ENCODE peak calls at places on chromosomes 4 and X, in four cellular contexts. One of them, this sample, is unnamed.
A peak's percentile ranks its signal among the peaks of the same experiment; 100 is the strongest.

GRCh38 chr4:15006416-15007024 is 4.2 kb downstream of the CPEB2 start:
- DNase-seq in heart left ventricle: no peak
- DNase-seq in NAMALWA: peak; percentile 57
- DNase-seq in kidney tubule cell: peak; percentile 20
- DNase-seq in this sample: peak; percentile 21

GRCh38 chr4:153962311-153963039 is 173.6 kb upstream of the SFRP2 start:
- DNase-seq in heart left ventricle: no peak
- DNase-seq in NAMALWA: no peak
- DNase-seq in kidney tubule cell: peak; percentile 70
- DNase-seq in this sample: peak; percentile 2

GRCh38 chr4:104592894-104593470 is 98.3 kb upstream of the CXXC4 start:
- DNase-seq in heart left ventricle: no peak
- DNase-seq in NAMALWA: no peak
- DNase-seq in kidney tubule cell: no peak
- DNase-seq in this sample: no peak

GRCh38 chr4:25938251-25939186 is 24.5 kb downstream of the SMIM20 start:
- DNase-seq in heart left ventricle: peak; percentile 57
- DNase-seq in NAMALWA: no peak
- DNase-seq in kidney tubule cell: peak; percentile 83
- DNase-seq in this sample: peak; percentile 46

GRCh38 chr4:104967034-104967401 is 179.7 kb upstream of the TET2 start:
- DNase-seq in heart left ventricle: no peak
- DNase-seq in NAMALWA: no peak
- DNase-seq in kidney tubule cell: peak; percentile 22
- DNase-seq in this sample: no peak

GRCh38 chr4:114318309-114318708 is 280.3 kb upstream of the UGT8 start:
- DNase-seq in heart left ventricle: no peak
- DNase-seq in NAMALWA: no peak
- DNase-seq in kidney tubule cell: no peak
- DNase-seq in this sample: no peak

GRCh38 chrX:123513585-123514278 is 219.1 kb downstream of the THOC2 start:
- DNase-seq in heart left ventricle: no peak
- DNase-seq in NAMALWA: no peak
- DNase-seq in kidney tubule cell: no peak
- DNase-seq in this sample: no peak

GRCh38 chrX:102345916-102346315 is 93.9 kb downstream of the NXF2B start:
- DNase-seq in heart left ventricle: peak; percentile 31
- DNase-seq in NAMALWA: peak; percentile 56
- DNase-seq in kidney tubule cell: peak; percentile 48
- DNase-seq in this sample: peak; percentile 12

GRCh38 chrX:68718443-68718820 is 71.0 kb downstream of the STARD8 start:
- DNase-seq in heart left ventricle: no peak
- DNase-seq in NAMALWA: no peak
- DNase-seq in kidney tubule cell: no peak
- DNase-seq in this sample: no peak

GRCh38 chr4:147829401-147830101 is 97.7 kb downstream of the ARHGAP10 start:
- DNase-seq in heart left ventricle: peak; percentile 82
- DNase-seq in NAMALWA: no peak
- DNase-seq in kidney tubule cell: no peak
- DNase-seq in this sample: no peak

GRCh38 chrX:19245711-19246269 is 97.9 kb upstream of the PDHA1 start:
- DNase-seq in heart left ventricle: no peak
- DNase-seq in NAMALWA: no peak
- DNase-seq in kidney tubule cell: no peak
- DNase-seq in this sample: no peak

GRCh38 chr4:3074078-3074845 is at the start of the genes HTT and HTT-AS:
- DNase-seq in heart left ventricle: peak; percentile 98
- DNase-seq in NAMALWA: peak; percentile 95
- DNase-seq in kidney tubule cell: peak; percentile 95
- DNase-seq in this sample: peak; percentile 89

GRCh38 chr4:89509708-89510269 is 202.2 kb upstream of the GPRIN3 start:
- DNase-seq in heart left ventricle: no peak
- DNase-seq in NAMALWA: no peak
- DNase-seq in kidney tubule cell: no peak
- DNase-seq in this sample: peak; percentile 2

GRCh38 chrX:53312946-53313745 is 31.8 kb upstream of the IQSEC2 start:
- DNase-seq in heart left ventricle: no peak
- DNase-seq in NAMALWA: peak; percentile 69
- DNase-seq in kidney tubule cell: peak; percentile 61
- DNase-seq in this sample: peak; percentile 42

GRCh38 chrX:132219343-132219768 is at the start of gene RAP2C:
- DNase-seq in heart left ventricle: peak; percentile 81
- DNase-seq in NAMALWA: peak; percentile 82
- DNase-seq in kidney tubule cell: peak; percentile 75
- DNase-seq in this sample: peak; percentile 64

GRCh38 chr4:123350191-123350544 is 46.4 kb upstream of the SPRY1 start:
- DNase-seq in heart left ventricle: no peak
- DNase-seq in NAMALWA: peak; percentile 13
- DNase-seq in kidney tubule cell: peak; percentile 54
- DNase-seq in this sample: peak; percentile 22

GRCh38 chrX:129957241-129958099 is 25.0 kb upstream of the BCORL1 start:
- DNase-seq in heart left ventricle: peak; percentile 80
- DNase-seq in NAMALWA: peak; percentile 70
- DNase-seq in kidney tubule cell: peak; percentile 56
- DNase-seq in this sample: no peak

GRCh38 chr4:17736484-17736883 is 44.9 kb downstream of the FAM184B start:
- DNase-seq in heart left ventricle: no peak
- DNase-seq in NAMALWA: no peak
- DNase-seq in kidney tubule cell: no peak
- DNase-seq in this sample: no peak

GRCh38 chr4:26288308-26288982 is 32.4 kb upstream of the RBPJ start:
- DNase-seq in heart left ventricle: peak; percentile 32
- DNase-seq in NAMALWA: peak; percentile 26
- DNase-seq in kidney tubule cell: peak; percentile 75
- DNase-seq in this sample: peak; percentile 48

GRCh38 chr4:2259036-2259540 is 2.8 kb downstream of the MXD4 start:
- DNase-seq in heart left ventricle: no peak
- DNase-seq in NAMALWA: no peak
- DNase-seq in kidney tubule cell: no peak
- DNase-seq in this sample: no peak

GRCh38 chr4:129092636-129093172 is 635 bp downstream of the SCLT1 start:
- DNase-seq in heart left ventricle: no peak
- DNase-seq in NAMALWA: peak; percentile 56
- DNase-seq in kidney tubule cell: peak; percentile 24
- DNase-seq in this sample: peak; percentile 15

GRCh38 chr4:76208005-76208765 is 5.4 kb downstream of the SCARB2 start:
- DNase-seq in heart left ventricle: peak; percentile 86
- DNase-seq in NAMALWA: no peak
- DNase-seq in kidney tubule cell: peak; percentile 89
- DNase-seq in this sample: peak; percentile 91

GRCh38 chrX:78540171-78540570 is 119.0 kb downstream of the RTL3 start:
- DNase-seq in heart left ventricle: no peak
- DNase-seq in NAMALWA: no peak
- DNase-seq in kidney tubule cell: no peak
- DNase-seq in this sample: no peak

This sample was measured in HT1080.